ENCODE peak calls at places on chromosomes 11 and 22, in four cellular contexts. S, A, L and W are unnamed samples.

GRCh38 chr11:27196040-27196897 is 155.7 kb downstream of the BBOX1 start:
- DNase-seq in S (no peak), A (no peak), L (no peak), W (no peak)

GRCh38 chr11:121291896-121292502 is 572 bp upstream of the SC5D start:
- DNase-seq in S (no peak), A (no peak), L (peak), W (no peak)

GRCh38 chr22:24164243-24164642 is 17.0 kb upstream of the SUSD2 start:
- DNase-seq in S (no peak), A (no peak), L (no peak), W (no peak)

GRCh38 chr22:39384750-39385480 is 14.7 kb upstream of the TAB1 start:
- DNase-seq in S (no peak), A (no peak), L (no peak), W (no peak)

GRCh38 chr11:44464741-44465140 is 100.7 kb upstream of the CD82 start:
- DNase-seq in S (no peak), A (no peak), L (no peak), W (no peak)

GRCh38 chr11:66002648-66003225 is 434 bp downstream of the BANF1 start:
- DNase-seq in S (no peak), A (no peak), L (peak), W (no peak)

GRCh38 chr11:88704505-88704904 is 361.3 kb downstream of the GRM5 start:
- DNase-seq in S (no peak), A (no peak), L (no peak), W (no peak)

GRCh38 chr11:110125632-110126031 is 32.4 kb downstream of the ZC3H12C start:
- DNase-seq in S (peak), A (no peak), L (no peak), W (no peak)

GRCh38 chr22:50403701-50404101 is 60.6 kb downstream of the PPP6R2 start:
- DNase-seq in S (no peak), A (no peak), L (no peak), W (no peak)

GRCh38 chr11:103609117-103610066 is 427.0 kb upstream of the DDI1 start:
- DNase-seq in S (peak), A (no peak), L (no peak), W (peak)

GRCh38 chr22:19067696-19068348 is 54.4 kb downstream of the DGCR2 start:
- DNase-seq in S (no peak), A (no peak), L (no peak), W (no peak)

GRCh38 chr11:132048040-132048439 is 677.6 kb downstream of the NTM start:
- DNase-seq in S (no peak), A (no peak), L (no peak), W (no peak)

GRCh38 chr22:24333301-24333700 is 62.7 kb downstream of the SPECC1L start:
- DNase-seq in S (no peak), A (no peak), L (no peak), W (peak)

GRCh38 chr11:101880208-101880607 is 34.6 kb upstream of the CEP126 start:
- DNase-seq in S (no peak), A (no peak), L (peak), W (no peak)

GRCh38 chr11:76627541-76628082 is 42.9 kb downstream of the LRRC32 start:
- DNase-seq in S (no peak), A (no peak), L (no peak), W (no peak)

GRCh38 chr11:82858556-82859091 is 41.6 kb downstream of the PRCP start:
- DNase-seq in S (no peak), A (no peak), L (no peak), W (peak)

GRCh38 chr22:24035296-24035695 is 24.2 kb downstream of the CABIN1 start:
- DNase-seq in S (no peak), A (no peak), L (no peak), W (no peak)

GRCh38 chr11:76510060-76511047 is 65.5 kb downstream of the EMSY start:
- DNase-seq in S (peak), A (no peak), L (no peak), W (peak)

GRCh38 chr11:64759131-64759721 is 548 bp downstream of the PYGM start:
- DNase-seq in S (no peak), A (no peak), L (no peak), W (no peak)

GRCh38 chr11:34468209-34468841 is 29.6 kb downstream of the CAT start:
- DNase-seq in S (no peak), A (peak), L (peak), W (no peak)

GRCh38 chr11:102267602-102268001 is 49.7 kb upstream of the BIRC3 start:
- DNase-seq in S (no peak), A (no peak), L (no peak), W (no peak)

GRCh38 chr22:20316844-20317401 is 2.9 kb downstream of the DGCR6L start:
- DNase-seq in S (no peak), A (no peak), L (no peak), W (no peak)

GRCh38 chr22:37381489-37381888 is 45.8 kb downstream of the ELFN2 start:
- DNase-seq in S (no peak), A (no peak), L (no peak), W (no peak)

GRCh38 chr11:66557733-66558326 is 10.6 kb downstream of the CTSF start:
- DNase-seq in S (no peak), A (no peak), L (no peak), W (no peak)

GRCh38 chr11:129695543-129696308 is 119.9 kb upstream of the TMEM45B start:
- DNase-seq in S (no peak), A (peak), L (peak), W (no peak)

GRCh38 chr11:18802381-18803257 is 11.0 kb upstream of the PTPN5 start:
- DNase-seq in S (peak), A (peak), L (peak), W (peak)

GRCh38 chr11:59197990-59198389 is 14.7 kb downstream of the MPEG1 start:
- DNase-seq in S (no peak), A (no peak), L (no peak), W (no peak)